ENCODE peak calls at places on chromosomes 3 and 15, in nine cellular contexts. K is K562, A is cardiac muscle cell, T is hepatocyte, J is heart right ventricle, M is Karpas-422, D is adrenal gland, O is foreskin keratinocyte, C is GM23248. F is an unnamed sample. For H3K4me1, the result is how much of the 10 kb centered on the place peaks cover.

GRCh38 chr15:53384417-53384816 is 375.0 kb downstream of the WDR72 start:
- DNase-seq in K (no peak), D (no peak), J (no peak), O (no peak), T (no peak), A (no peak), M (peak), C (no peak), F (peak)

GRCh38 chr3:150806436-150806835 is 43.5 kb upstream of the SIAH2 start:
- DNase-seq in D (no peak), K (no peak), M (no peak), J (no peak), A (no peak), C (no peak), O (no peak), T (no peak), F (no peak)

GRCh38 chr3:131047582-131047981 is 20.9 kb downstream of the NEK11 start:
- DNase-seq in J (no peak), T (no peak), K (no peak), M (no peak), O (no peak), A (no peak), C (no peak), D (no peak), F (no peak)

GRCh38 chr15:48710952-48711495 is 65.5 kb upstream of the FBN1 start:
- DNase-seq in D (no peak), C (no peak), M (no peak), J (no peak), A (no peak), T (no peak), K (no peak), O (peak), F (no peak)

GRCh38 chr3:29373016-29373690 is 92.3 kb downstream of the RBMS3 start:
- DNase-seq in D (no peak), C (peak), J (no peak), T (no peak), A (no peak), K (no peak), O (no peak), M (no peak), F (no peak)

GRCh38 chr3:12445523-12446240 is 38.6 kb upstream of the TSEN2 start:
- DNase-seq in J (no peak), M (no peak), C (no peak), T (no peak), D (no peak), K (no peak), A (no peak), O (no peak), F (no peak)

GRCh38 chr3:58414538-58415197 is 19.0 kb downstream of the PDHB start:
- DNase-seq in D (peak), T (peak), K (peak), O (no peak), A (peak), J (peak), M (peak), C (peak), F (peak)

GRCh38 chr3:184574552-184575430 is 13.2 kb downstream of the EPHB3 start:
- DNase-seq in A (peak), O (no peak), M (peak), K (no peak), J (no peak), T (peak), D (no peak), C (no peak), F (no peak)

GRCh38 chr3:14462738-14463137 is 60.3 kb downstream of the SLC6A6 start:
- DNase-seq in O (peak), C (no peak), D (no peak), K (no peak), J (no peak), T (peak), A (no peak), M (no peak), F (no peak)

GRCh38 chr3:133563186-133563591 is 10.3 kb upstream of the CDV3 start:
- DNase-seq in C (peak), T (no peak), M (no peak), O (no peak), D (no peak), A (no peak), J (no peak), K (no peak), F (no peak)

GRCh38 chr15:101183926-101184305 is 67.9 kb downstream of the CHSY1 start:
- DNase-seq in K (no peak), T (no peak), O (no peak), C (no peak), M (no peak), D (no peak), A (no peak), J (no peak), F (no peak)

GRCh38 chr3:50254577-50255250 is 14.2 kb upstream of the SEMA3B start:
- DNase-seq in T (no peak), M (no peak), C (peak), A (no peak), O (no peak), D (no peak), K (no peak), J (peak), F (no peak)

GRCh38 chr15:77738038-77738370 is 105.3 kb upstream of the LINGO1 start:
- DNase-seq in T (no peak), D (no peak), K (peak), O (no peak), M (no peak), J (no peak), A (no peak), C (no peak), F (no peak)

GRCh38 chr15:75198560-75199346 is 2.9 kb upstream of the C15orf39 start:
- DNase-seq in A (peak), M (peak), J (no peak), O (no peak), C (no peak), T (no peak), D (peak), K (no peak), F (peak)

GRCh38 chr3:103459815-103460214 is 1025.0 kb downstream of the ZPLD1 start:
- DNase-seq in K (no peak), T (no peak), J (no peak), D (no peak), A (no peak), M (no peak), C (no peak), O (no peak), F (no peak)

GRCh38 chr15:56126409-56126808 is 117.3 kb downstream of the RFX7 start:
- DNase-seq in M (no peak), J (no peak), O (no peak), A (no peak), D (no peak), C (no peak), K (no peak), T (no peak), F (no peak)

GRCh38 chr3:142595581-142595950 is 627 bp upstream of the PLS1 start:
- DNase-seq in K (no peak), C (peak), T (peak), D (no peak), J (no peak), O (peak), A (peak), M (no peak), F (peak)

GRCh38 chr15:56869573-56869972 is 48.9 kb upstream of the TCF12 start:
- DNase-seq in K (peak), M (peak), T (peak), A (peak), D (peak), J (peak), C (peak), O (no peak), F (no peak)

GRCh38 chr3:196220991-196221390 is 4.7 kb downstream of the SLC51A start:
- DNase-seq in O (no peak), C (no peak), T (no peak), A (no peak), D (no peak), J (no peak), M (no peak), K (no peak), F (no peak)

GRCh38 chr3:49813497-49814174 is at the start of gene UBA7:
- DNase-seq in O (no peak), M (no peak), J (peak), T (peak), D (peak), A (no peak), C (peak), K (no peak), F (peak)

GRCh38 chr15:39936681-39937080 is 2.8 kb downstream of the EIF2AK4 start:
- DNase-seq in O (no peak), A (no peak), J (no peak), M (no peak), C (no peak), T (no peak), K (no peak), D (no peak), F (peak)

GRCh38 chr15:74511583-74511982 is 29.4 kb upstream of the ARID3B start:
- DNase-seq in J (no peak), O (no peak), M (no peak), T (no peak), D (no peak), K (no peak), C (no peak), A (no peak), F (no peak)

GRCh38 chr3:102796856-102797255 is 362.0 kb downstream of the ZPLD1 start:
- DNase-seq in K (no peak), O (no peak), J (no peak), A (peak), M (no peak), T (no peak), C (no peak), D (no peak), F (no peak)

GRCh38 chr3:6204891-6205290 is 656.0 kb upstream of the GRM7 start:
- DNase-seq in O (no peak), D (no peak), M (peak), C (no peak), J (no peak), T (no peak), K (no peak), A (no peak), F (peak)

GRCh38 chr15:79032656-79033055 is 57.9 kb downstream of the RASGRF1 start:
- DNase-seq in D (no peak), J (no peak), C (no peak), O (no peak), T (no peak), K (no peak), M (no peak), A (no peak), F (no peak)

GRCh38 chr3:124297062-124297980 is 305.4 kb upstream of the ROPN1 start:
- DNase-seq in J (no peak), M (no peak), O (no peak), T (no peak), D (no peak), C (no peak), K (no peak), A (no peak), F (no peak)

GRCh38 chr3:114221165-114221880 is 16.1 kb downstream of the ZNF80 start:
- DNase-seq in C (no peak), A (no peak), O (no peak), J (no peak), D (no peak), K (no peak), T (no peak), M (no peak), F (no peak)

GRCh38 chr3:171198781-171199472 is 172.4 kb upstream of the SLC2A2 start:
- DNase-seq in D (no peak), K (no peak), J (no peak), M (no peak), T (no peak), O (no peak), C (no peak), A (no peak), F (no peak)

GRCh38 chr3:64900916-64901903 is 213.4 kb upstream of the ADAMTS9 start:
- DNase-seq in M (no peak), K (no peak), D (no peak), C (peak), O (no peak), A (no peak), T (no peak), J (no peak), F (no peak)

GRCh38 chr3:130870423-130870822 is 23.5 kb upstream of the ATP2C1 start:
- DNase-seq in O (no peak), A (no peak), D (no peak), M (no peak), T (no peak), J (no peak), K (no peak), C (no peak), F (no peak)

GRCh38 chr3:5384557-5384956 is 197.1 kb downstream of the EDEM1 start:
- DNase-seq in J (no peak), O (no peak), D (no peak), K (no peak), M (no peak), C (no peak), T (no peak), A (no peak), F (no peak)

GRCh38 chr3:16136042-16136441 is 38.4 kb upstream of the GALNT15 start:
- DNase-seq in D (no peak), C (peak), T (no peak), J (no peak), M (no peak), K (no peak), A (no peak), O (no peak), F (no peak)

GRCh38 chr3:186823391-186823790 is 17.1 kb upstream of the RFC4 start:
- DNase-seq in A (no peak), J (no peak), C (peak), D (no peak), M (no peak), O (no peak), K (no peak), T (no peak), F (no peak)

DNA sequence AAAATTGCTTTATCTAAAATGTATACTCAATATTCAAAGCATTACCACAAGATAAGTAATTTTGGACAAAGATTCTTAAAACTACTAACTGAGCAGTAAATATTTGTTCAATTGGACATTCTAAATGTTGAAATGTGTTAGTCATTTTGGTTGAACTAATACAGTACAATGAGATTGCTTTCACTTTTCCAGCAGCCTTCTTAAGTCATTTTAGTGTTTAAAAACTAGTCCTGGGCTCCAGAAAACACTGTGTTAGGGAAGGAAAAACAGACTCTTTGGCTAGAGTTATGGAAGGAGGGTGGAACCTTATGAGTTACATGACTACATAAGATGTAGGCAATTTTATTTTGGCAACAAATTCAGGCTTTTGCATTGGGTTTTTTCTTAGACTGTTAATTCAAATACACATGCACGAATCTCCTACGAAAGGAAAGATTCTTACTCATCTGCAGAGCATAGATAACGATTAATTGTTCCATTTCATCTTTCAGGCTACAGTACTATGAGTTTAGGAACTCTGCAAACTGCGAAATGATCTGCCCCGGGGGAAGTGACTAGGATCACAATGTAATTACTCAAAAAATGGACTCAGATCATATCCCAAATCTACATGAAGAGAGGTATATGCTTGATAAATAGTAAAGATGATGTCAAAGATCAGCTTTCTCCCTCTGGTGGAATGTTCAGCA is 492.8 kb upstream of the MDFIC2 start:
- DNase-seq in O (no peak), D (no peak), M (no peak), A (no peak), C (peak), J (no peak), T (no peak), K (no peak), F (peak)
- H3K4me1 ChIP-seq in O (under half), D (under half), M (under half), A (under half), C (under half), J (under half), T (under half), K (under half), F (under half)

GRCh38 chr3:100005670-100006393 is 108.5 kb downstream of the FILIP1L start:
- DNase-seq in A (no peak), J (no peak), O (no peak), M (no peak), D (no peak), T (no peak), C (no peak), K (no peak), F (no peak)
- H3K27ac ChIP-seq in A (no peak), J (peak), O (no peak), M (no peak), D (no peak), T (peak), C (no peak), K (no peak), F (no peak)

DNA sequence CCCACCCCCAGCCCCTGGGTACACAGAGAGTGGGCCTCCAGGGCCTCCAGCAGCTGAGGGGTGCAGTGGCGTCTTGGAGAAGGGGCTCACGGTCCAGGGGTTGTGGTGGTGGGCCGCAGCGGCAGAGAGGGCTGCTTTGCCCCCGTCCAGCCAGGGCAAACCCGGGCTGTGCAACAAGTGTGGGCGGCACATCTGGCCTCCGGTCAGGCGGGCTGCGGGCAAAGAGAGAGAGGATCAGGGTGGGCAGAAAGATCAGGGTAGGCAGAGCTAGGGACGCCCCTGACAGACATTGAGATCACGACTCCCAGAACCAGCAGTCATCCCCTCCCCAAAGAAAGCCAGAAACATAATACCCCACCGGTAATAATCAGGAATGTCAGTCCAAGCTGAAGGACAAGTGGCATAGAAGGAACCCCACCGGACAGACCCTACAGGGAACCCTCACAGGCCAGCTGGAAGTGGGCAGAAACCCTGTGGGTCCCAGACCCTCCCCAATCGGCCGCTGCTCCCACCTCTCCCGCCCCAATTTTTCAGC is 6.8 kb downstream of the GATA2 start:
- DNase-seq in A (no peak), T (no peak), J (no peak), K (no peak), O (no peak), D (no peak), C (peak), M (no peak), F (no peak)
- H3K4me1 ChIP-seq in A (under half), T (under half), J (under half), K (under half), O (under half), D (under half), C (under half), M (under half), F (under half)

DNA sequence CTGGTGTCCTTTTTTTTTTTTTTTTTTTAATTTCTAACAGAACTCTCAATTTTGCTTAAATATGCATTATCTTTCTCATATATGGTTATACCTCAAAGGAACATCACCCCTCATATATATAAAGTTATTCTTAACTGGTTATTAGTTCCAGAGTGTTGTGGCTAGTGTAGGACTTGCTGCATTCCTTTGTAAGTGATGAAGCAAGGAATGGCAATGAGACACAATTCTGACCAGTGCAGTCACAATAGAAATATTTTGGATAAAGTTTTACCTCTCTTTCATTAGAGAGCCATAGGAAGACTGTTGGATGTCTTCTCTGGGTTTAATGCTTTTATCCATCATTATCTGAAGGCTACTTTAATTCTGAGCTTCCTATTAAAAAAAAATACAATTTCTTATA is 75.5 kb upstream of the CBLB start:
- DNase-seq in T (no peak), O (no peak), A (no peak), K (no peak), C (peak), J (no peak), D (no peak), M (no peak), F (peak)
- H3K27ac ChIP-seq in T (no peak), O (peak), A (no peak), K (no peak), C (peak), J (no peak), D (no peak), M (no peak), F (peak)

GRCh38 chr3:30458781-30459180 is 147.6 kb upstream of the TGFBR2 start:
- DNase-seq in K (no peak), C (no peak), J (no peak), T (no peak), M (no peak), O (no peak), D (no peak), A (no peak), F (no peak)

GRCh38 chr3:30456263-30456662 is 150.1 kb upstream of the TGFBR2 start:
- DNase-seq in T (no peak), D (no peak), K (no peak), J (no peak), C (no peak), M (no peak), A (no peak), O (no peak), F (no peak)

GRCh38 chr3:30455840-30456239 is 150.6 kb upstream of the TGFBR2 start:
- DNase-seq in O (no peak), M (no peak), K (no peak), A (no peak), D (peak), T (no peak), J (no peak), C (peak), F (no peak)

GRCh38 chr3:30458376-30458775 is 148.0 kb upstream of the TGFBR2 start:
- DNase-seq in K (no peak), O (no peak), J (no peak), T (no peak), A (no peak), M (no peak), C (no peak), D (no peak), F (no peak)

DNA sequence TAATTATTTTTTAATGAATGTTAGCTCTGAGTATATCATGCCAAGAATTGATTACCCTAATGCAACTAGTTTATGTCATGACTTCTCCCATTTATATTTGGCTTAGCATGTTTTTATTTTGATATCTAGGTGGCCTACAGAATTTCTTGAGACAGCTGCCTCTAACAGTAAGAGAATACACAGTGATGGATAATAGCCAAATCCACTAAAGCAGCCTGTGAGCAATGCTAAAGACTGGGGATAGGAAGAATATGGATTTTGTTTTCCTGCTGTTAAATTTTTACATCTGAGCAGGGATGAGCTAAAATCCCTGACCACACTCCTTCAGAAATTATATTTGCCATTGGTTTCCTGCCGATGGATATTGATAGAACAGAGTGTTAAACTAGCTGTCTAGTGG is 149.3 kb upstream of the TGFBR2 start:
- DNase-seq in K (no peak), A (no peak), D (no peak), T (no peak), O (no peak), M (no peak), C (peak), J (no peak), F (no peak)
- H3K4me1 ChIP-seq in K (under half), A (under half), D (under half), T (under half), O (under half), M (under half), C (under half), J (under half), F (under half)

GRCh38 chr3:45554001-45554691 is 40.4 kb upstream of the LIMD1 start:
- DNase-seq in J (peak), T (no peak), K (peak), A (peak), M (no peak), D (peak), O (no peak), C (no peak), F (no peak)
- H3K27ac ChIP-seq in J (peak), T (peak), K (no peak), A (peak), M (no peak), D (no peak), O (no peak), C (no peak), F (peak)

DNA sequence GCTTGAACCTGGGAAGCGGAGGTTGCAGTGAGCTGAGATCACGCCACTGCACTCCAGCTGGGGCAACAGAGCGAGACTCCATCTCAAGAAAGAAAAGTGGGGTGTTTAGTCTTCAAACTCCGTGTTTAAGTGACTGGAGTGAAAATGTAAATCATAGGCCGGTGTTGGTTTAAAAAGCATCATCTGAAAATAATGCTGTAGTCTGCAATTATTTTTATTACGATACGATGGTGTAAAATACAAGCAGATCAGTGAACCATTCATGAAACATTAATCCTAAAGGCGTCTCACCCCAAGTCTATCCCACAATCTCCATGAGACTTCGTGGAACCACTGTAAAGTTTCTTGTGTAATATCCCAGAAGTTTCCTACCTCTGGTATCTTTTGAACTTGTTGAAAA is 6.3 kb downstream of the CTNNB1 start:
- DNase-seq in D (no peak), J (no peak), A (no peak), T (no peak), M (no peak), O (no peak), C (no peak), K (no peak), F (no peak)
- H3K4me1 ChIP-seq in D (half or more), J (half or more), A (half or more), T (under half), M (under half), O (under half), C (half or more), K (under half), F (under half)

F was measured in PC-3.